ENCODE peak calls at places on chromosomes 4 and X, in eight cellular contexts. Q, Z, R, T, P, I, C and W are unnamed samples.

GRCh38 chr4:174516345-174516744 is 5.9 kb downstream of the HPGD start:
- DNase-seq in Q (no peak), Z (no peak), R (no peak), T (no peak), P (no peak), I (no peak), C (no peak), W (no peak)

GRCh38 chrX:153926594-153926862 is 464 bp upstream of the ARHGAP4 start:
- DNase-seq in Q (no peak), Z (no peak), R (no peak), T (no peak), P (no peak), I (no peak), C (no peak), W (no peak)

GRCh38 chrX:108271397-108271787 is 166.8 kb downstream of the COL4A6 start:
- DNase-seq in Q (no peak), Z (no peak), R (no peak), T (no peak), P (no peak), I (no peak), C (no peak), W (no peak)

GRCh38 chrX:152640039-152640818 is 2.5 kb downstream of the GABRQ start:
- DNase-seq in Q (no peak), Z (peak; percentile 2), R (no peak), T (no peak), P (no peak), I (no peak), C (peak; percentile 80), W (no peak)

GRCh38 chr4:33162122-33162521 is 2442.0 kb downstream of the PCDH7 start:
- DNase-seq in Q (no peak), Z (peak; percentile 9), R (no peak), T (no peak), P (no peak), I (no peak), C (no peak), W (no peak)

GRCh38 chrX:131068945-131069719 is 11.0 kb downstream of the ARHGAP36 start:
- DNase-seq in Q (peak; percentile 89), Z (peak; percentile 16), R (peak; percentile 34), T (no peak), P (peak; percentile 35), I (peak; percentile 86), C (peak; percentile 57), W (peak; percentile 49)

GRCh38 chrX:65587616-65588526 is 53.3 kb upstream of the LAS1L start:
- DNase-seq in Q (no peak), Z (peak; percentile 86), R (peak; percentile 80), T (no peak), P (peak; percentile 51), I (no peak), C (peak; percentile 81), W (no peak)

GRCh38 chr4:177464026-177464425 is 21.8 kb upstream of the AGA start:
- DNase-seq in Q (no peak), Z (no peak), R (no peak), T (no peak), P (no peak), I (no peak), C (no peak), W (no peak)

GRCh38 chr4:99885063-99885664 is 9.1 kb downstream of the LAMTOR3 start:
- DNase-seq in Q (no peak), Z (peak; percentile 61), R (peak; percentile 59), T (peak; percentile 41), P (no peak), I (peak; percentile 19), C (peak; percentile 62), W (peak; percentile 25)

GRCh38 chrX:131633285-131633917 is 89.5 kb downstream of the OR13H1 start:
- DNase-seq in Q (peak; percentile 76), Z (peak; percentile 59), R (peak; percentile 65), T (peak; percentile 11), P (peak; percentile 55), I (peak; percentile 81), C (peak; percentile 70), W (peak; percentile 39)

GRCh38 chr4:76811604-76812412 is 86.1 kb downstream of the SOWAHB start:
- DNase-seq in Q (no peak), Z (peak; percentile 82), R (peak; percentile 37), T (no peak), P (no peak), I (no peak), C (no peak), W (no peak)

GRCh38 chrX:39163585-39163984 is 362.3 kb downstream of the MID1IP1 start:
- DNase-seq in Q (no peak), Z (no peak), R (no peak), T (no peak), P (no peak), I (no peak), C (no peak), W (no peak)

GRCh38 chr4:74038161-74039064 is at the start of gene CXCL3:
- DNase-seq in Q (peak; percentile 86), Z (peak; percentile 81), R (peak; percentile 72), T (no peak), P (no peak), I (peak; percentile 56), C (peak; percentile 88), W (peak; percentile 53)

GRCh38 chrX:69028761-69029120 is 136.5 kb downstream of the PJA1 start:
- DNase-seq in Q (no peak), Z (no peak), R (no peak), T (no peak), P (no peak), I (peak; percentile 2), C (no peak), W (no peak)

GRCh38 chr4:110041742-110042141 is 129.1 kb downstream of the EGF start:
- DNase-seq in Q (no peak), Z (no peak), R (no peak), T (no peak), P (no peak), I (no peak), C (no peak), W (no peak)

GRCh38 chr4:74375824-74376426 is 11.0 kb downstream of the EREG start:
- DNase-seq in Q (no peak), Z (no peak), R (no peak), T (no peak), P (no peak), I (no peak), C (no peak), W (no peak)

GRCh38 chrX:77979870-77980269 is 10.4 kb upstream of the PGAM4 start:
- DNase-seq in Q (no peak), Z (no peak), R (no peak), T (no peak), P (no peak), I (no peak), C (no peak), W (no peak)

GRCh38 chrX:17563515-17563914 is 173.8 kb upstream of the SCML1 start:
- DNase-seq in Q (no peak), Z (no peak), R (no peak), T (no peak), P (no peak), I (no peak), C (no peak), W (no peak)

GRCh38 chr4:148064451-148064850 is 332.6 kb downstream of the ARHGAP10 start:
- DNase-seq in Q (no peak), Z (no peak), R (no peak), T (no peak), P (no peak), I (no peak), C (no peak), W (no peak)

GRCh38 chr4:143196323-143196722 is 11.6 kb downstream of the USP38 start:
- DNase-seq in Q (no peak), Z (no peak), R (no peak), T (no peak), P (no peak), I (no peak), C (no peak), W (no peak)